ENCODE peak calls at places on chromosomes 3 and 15, in seven cellular contexts. T is spleen, K is adrenal gland, L is tibial nerve, Y is transverse colon, D is right lobe of liver, Q is IMR-90. P is an unnamed sample.

GRCh38 chr15:87662575-87662974 is 594.0 kb downstream of the NTRK3 start:
- DNase-seq in K (no peak), L (no peak), Y (no peak), T (no peak), Q (no peak), D (no peak), P (no peak)

GRCh38 chr3:146277953-146278631 is 27.2 kb upstream of the PLSCR4 start:
- DNase-seq in L (no peak), T (no peak), Q (peak; percentile 94), K (peak; percentile 64), Y (no peak), D (no peak), P (no peak)

GRCh38 chr3:104855702-104856101 is 511.0 kb upstream of the ALCAM start:
- DNase-seq in Y (no peak), D (no peak), L (no peak), Q (no peak), T (no peak), K (no peak), P (no peak)

GRCh38 chr15:35519536-35520149 is 26.3 kb downstream of the DPH6 start:
- DNase-seq in L (no peak), T (no peak), Q (peak; percentile 64), Y (no peak), D (no peak), K (no peak), P (no peak)

GRCh38 chr3:171982829-171983228 is 56.5 kb upstream of the FNDC3B start:
- DNase-seq in L (no peak), Y (no peak), Q (peak; percentile 87), D (no peak), T (no peak), K (no peak), P (no peak)

GRCh38 chr15:67833504-67834248 is 6.2 kb downstream of the RNU6-1 start:
- DNase-seq in D (no peak), T (peak; percentile 87), K (no peak), Y (peak; percentile 52), L (no peak), Q (no peak), P (peak; percentile 67)

GRCh38 chr15:29570121-29570930 is 251.9 kb downstream of the TJP1 start:
- DNase-seq in Q (no peak), Y (peak; percentile 10), T (no peak), K (no peak), D (no peak), L (no peak), P (no peak)

GRCh38 chr3:162141232-162141631 is 644.6 kb downstream of the OTOL1 start:
- DNase-seq in Y (no peak), L (no peak), T (no peak), D (no peak), K (no peak), Q (peak; percentile 77), P (no peak)

GRCh38 chr3:26625187-26625586 is 2.6 kb downstream of the LRRC3B start:
- DNase-seq in Y (no peak), T (no peak), D (no peak), Q (no peak), K (no peak), L (no peak), P (no peak)

GRCh38 chr15:47439146-47439869 is 278.0 kb upstream of the SEMA6D start:
- DNase-seq in Q (peak; percentile 65), L (no peak), D (no peak), K (no peak), Y (no peak), T (no peak), P (no peak)

GRCh38 chr3:17424137-17424536 is 318.3 kb downstream of the TBC1D5 start:
- DNase-seq in L (no peak), T (no peak), Y (no peak), Q (peak; percentile 6), K (no peak), D (no peak), P (no peak)

GRCh38 chr3:107992976-107993684 is 97.7 kb downstream of the CD47 start:
- DNase-seq in D (no peak), Y (no peak), K (no peak), L (no peak), T (no peak), Q (peak; percentile 34), P (no peak)

GRCh38 chr15:74433592-74434259 is at the start of gene SEMA7A:
- DNase-seq in D (peak; percentile 86), Y (peak; percentile 84), L (peak; percentile 55), T (peak; percentile 98), K (peak; percentile 81), Q (peak; percentile 71), P (peak; percentile 94)

GRCh38 chr15:79527821-79528220 is 95.7 kb downstream of the MINAR1 start:
- DNase-seq in L (no peak), Y (no peak), T (no peak), D (no peak), Q (no peak), K (no peak), P (no peak)

GRCh38 chr15:26157081-26157480 is 294.0 kb upstream of the ATP10A start:
- DNase-seq in K (peak; percentile 66), D (no peak), T (no peak), Q (no peak), L (no peak), Y (no peak), P (no peak)

GRCh38 chr3:44021646-44022594 is 219.8 kb upstream of the TOPAZ1 start:
- DNase-seq in Y (no peak), T (no peak), K (no peak), Q (no peak), L (no peak), D (no peak), P (no peak)

GRCh38 chr15:47027322-47027946 is 689.9 kb upstream of the SEMA6D start:
- DNase-seq in K (no peak), D (no peak), T (no peak), L (no peak), Q (no peak), Y (no peak), P (no peak)

DNA sequence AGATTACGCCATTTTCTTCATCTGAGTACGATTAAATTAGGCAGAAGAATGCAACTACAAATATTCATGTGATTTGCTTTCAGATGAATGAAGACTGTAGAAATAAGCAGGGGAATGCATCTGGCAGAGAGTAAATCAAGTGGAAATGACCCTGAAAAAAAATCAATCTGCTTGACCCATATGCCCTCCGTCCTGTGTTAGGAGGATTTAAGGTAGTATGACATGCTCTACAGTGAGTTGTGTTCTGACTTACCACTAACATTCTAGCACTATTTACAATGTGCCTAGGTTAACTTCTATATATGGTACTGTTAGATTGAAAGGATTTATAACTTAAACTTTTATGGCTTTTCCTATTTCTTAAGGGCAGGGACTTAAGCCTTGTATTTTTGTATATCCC is 14.6 kb downstream of the BNIP2 start:
- DNase-seq in Y (no peak), Q (no peak), K (no peak), L (no peak), T (no peak), D (no peak), P (no peak)
- H3K36me3 ChIP-seq in Y (no peaks in the 10 kb centered on the region), Q (peaks cover 42% of the 10 kb centered on the region), K (peaks cover 99% of the 10 kb centered on the region), L (peaks cover 2% of the 10 kb centered on the region), T (peaks cover 5% of the 10 kb centered on the region), D (peaks cover 85% of the 10 kb centered on the region), P (no peaks in the 10 kb centered on the region)

GRCh38 chr15:91110407-91110806 is 10.3 kb downstream of the SV2B start:
- DNase-seq in K (no peak), T (no peak), D (no peak), Q (no peak), Y (no peak), L (no peak), P (no peak)

GRCh38 chr15:91109885-91110284 is 9.8 kb downstream of the SV2B start:
- DNase-seq in K (no peak), D (no peak), L (no peak), Y (no peak), Q (no peak), T (no peak), P (no peak)

GRCh38 chr15:91114301-91114700 is 14.2 kb downstream of the SV2B start:
- DNase-seq in Q (no peak), D (no peak), K (no peak), T (no peak), Y (no peak), L (no peak), P (no peak)

GRCh38 chr15:91116379-91117067 is 16.5 kb downstream of the SV2B start:
- DNase-seq in D (no peak), L (no peak), Q (no peak), K (no peak), Y (no peak), T (no peak), P (no peak)

DNA sequence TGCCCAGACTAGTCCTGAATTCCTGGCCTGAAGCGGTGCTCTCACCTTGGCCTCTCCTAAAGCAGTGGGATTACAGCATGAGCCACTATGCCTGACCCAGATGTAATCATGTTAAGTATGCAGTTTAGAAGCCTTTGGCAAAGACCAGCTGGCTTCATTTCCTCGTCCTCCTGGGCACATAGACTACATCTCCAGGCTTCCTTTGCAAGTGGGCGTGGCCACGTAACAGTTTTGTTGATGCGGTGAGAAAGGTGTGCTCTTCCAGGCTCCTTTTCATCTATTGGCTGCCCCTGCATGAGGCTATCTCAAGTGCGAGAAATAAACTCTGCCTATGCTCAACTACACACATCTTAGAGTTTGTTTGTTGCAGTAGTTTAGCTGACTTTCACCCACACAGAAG is 13.0 kb downstream of the SV2B start:
- DNase-seq in D (no peak), Q (no peak), L (no peak), K (no peak), Y (no peak), T (no peak), P (no peak)
- TF ChIP-seq POLR2A in D (no peak), Q (no peak), L (no peak), K (no peak), Y (no peak), T (no peak), P (no peak)

DNA sequence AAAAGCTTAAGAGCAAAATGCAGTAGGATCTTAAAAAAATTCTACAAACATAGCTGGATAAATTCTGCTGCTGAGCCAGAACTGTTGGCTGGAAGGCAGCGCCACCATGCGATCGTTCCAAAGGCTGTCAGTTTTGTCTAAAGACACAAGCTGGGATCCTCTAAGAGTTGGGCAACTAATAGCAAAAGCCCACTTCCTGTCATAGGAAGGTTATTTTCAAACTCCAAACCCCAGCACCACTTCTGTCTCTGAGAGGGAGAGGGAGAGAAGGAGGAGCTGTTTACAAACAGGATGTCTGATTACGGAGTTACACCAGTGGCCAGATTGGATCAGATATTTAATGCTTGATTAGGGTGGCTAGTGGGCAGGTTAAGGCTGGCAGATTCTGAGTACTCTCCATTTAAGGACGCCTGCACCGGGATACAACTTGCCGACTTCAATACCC is 44.0 kb downstream of the EIF4E3 start:
- DNase-seq in K (peak; percentile 80), Q (peak; percentile 83), T (no peak), Y (peak; percentile 63), L (peak; percentile 23), D (no peak), P (peak; percentile 62)
- H3K36me3 ChIP-seq in K (no peaks in the 10 kb centered on the region), Q (no peaks in the 10 kb centered on the region), T (no peaks in the 10 kb centered on the region), Y (no peaks in the 10 kb centered on the region), L (no peaks in the 10 kb centered on the region), D (no peaks in the 10 kb centered on the region), P (no peaks in the 10 kb centered on the region)

DNA sequence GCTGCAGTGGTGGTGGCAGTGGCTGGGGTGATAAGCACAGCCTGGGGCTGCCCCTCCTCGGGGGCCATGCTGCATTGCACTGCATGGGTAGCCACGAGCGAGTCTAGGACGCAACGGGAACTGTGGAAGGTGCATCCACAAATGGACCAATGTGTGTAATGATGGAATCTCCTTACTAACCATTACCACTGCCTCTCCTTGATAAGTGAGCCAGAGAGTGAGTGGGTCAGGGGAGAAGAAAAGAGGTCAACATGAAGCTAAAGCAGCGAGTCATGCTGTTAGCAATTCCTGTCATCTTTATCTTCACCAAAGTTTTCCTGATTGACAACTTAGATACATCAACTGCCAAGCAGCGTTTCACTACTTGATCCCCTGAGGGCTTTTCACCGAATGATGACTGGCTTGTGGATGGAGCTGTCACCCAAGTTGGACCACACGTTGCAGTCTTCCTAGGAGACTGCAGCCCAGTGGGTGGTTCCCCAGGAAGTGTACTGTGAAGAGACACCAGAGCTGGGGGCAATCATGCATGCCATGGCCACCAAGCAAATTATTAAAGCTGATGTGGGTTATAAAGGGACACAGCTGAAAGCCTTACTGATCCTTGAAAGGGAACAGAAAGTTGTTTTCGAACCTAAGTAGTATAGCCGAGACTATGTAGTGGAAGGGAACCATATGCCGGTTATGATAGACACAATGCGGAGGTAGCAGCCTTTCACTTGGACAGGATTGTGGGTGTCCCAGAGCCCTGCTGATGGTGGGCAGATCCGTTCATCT is 20.6 kb downstream of the SAMD7 start:
- DNase-seq in K (no peak), Q (no peak), T (peak; percentile 86), Y (peak; percentile 20), L (no peak), D (no peak), P (no peak)
- TF ChIP-seq POLR2A in K (no peak), Q (no peak), T (no peak), Y (no peak), L (no peak), D (no peak), P (no peak)